ENCODE peak calls at places on chromosomes 3 and 15, in four cellular contexts. V, Y, A and F are unnamed samples.

GRCh38 chr3:89314454-89314853 is 207.0 kb downstream of the EPHA3 start:
- DNase-seq in V (peak; percentile 44), Y (peak; percentile 58), A (peak; percentile 22), F (no peak)

GRCh38 chr15:100572362-100572983 is 29.5 kb downstream of the LINS1 start:
- DNase-seq in V (peak; percentile 23), Y (peak; percentile 11), A (peak; percentile 42), F (no peak)

GRCh38 chr3:105253225-105253624 is 113.5 kb upstream of the ALCAM start:
- DNase-seq in V (no peak), Y (no peak), A (no peak), F (peak; percentile 40)

GRCh38 chr3:147400111-147400510 is 6.2 kb downstream of the ZIC4 start:
- DNase-seq in V (no peak), Y (no peak), A (no peak), F (no peak)

GRCh38 chr3:185989511-185989910 is 51.7 kb upstream of the TRA2B start:
- DNase-seq in V (no peak), Y (no peak), A (peak; percentile 27), F (no peak)

GRCh38 chr3:12371525-12372140 is 82.8 kb downstream of the PPARG start:
- DNase-seq in V (peak; percentile 86), Y (peak; percentile 68), A (no peak), F (no peak)

GRCh38 chr15:59555696-59556095 is 55.9 kb upstream of the GCNT3 start:
- DNase-seq in V (no peak), Y (no peak), A (no peak), F (no peak)

GRCh38 chr3:13009132-13009945 is 63.9 kb downstream of the IQSEC1 start:
- DNase-seq in V (no peak), Y (no peak), A (peak; percentile 39), F (no peak)

GRCh38 chr3:39142067-39142466 is 11.3 kb downstream of the CSRNP1 start:
- DNase-seq in V (no peak), Y (no peak), A (no peak), F (no peak)

GRCh38 chr3:36362973-36363372 is 17.3 kb upstream of the STAC start:
- DNase-seq in V (peak; percentile 0), Y (peak; percentile 65), A (peak; percentile 66), F (no peak)

GRCh38 chr3:10373686-10374261 is 52.9 kb upstream of the SEC13 start:
- DNase-seq in V (peak; percentile 69), Y (peak; percentile 63), A (peak; percentile 69), F (no peak)

GRCh38 chr3:134326126-134326525 is 48.1 kb downstream of the AMOTL2 start:
- DNase-seq in V (no peak), Y (no peak), A (no peak), F (no peak)

GRCh38 chr3:77535116-77535515 is 495.2 kb downstream of the ROBO2 start:
- DNase-seq in V (no peak), Y (no peak), A (no peak), F (no peak)

GRCh38 chr3:77539677-77540076 is 499.8 kb downstream of the ROBO2 start:
- DNase-seq in V (no peak), Y (no peak), A (no peak), F (no peak)

GRCh38 chr3:77541203-77541922 is 501.5 kb downstream of the ROBO2 start:
- DNase-seq in V (no peak), Y (no peak), A (no peak), F (no peak)

GRCh38 chr3:77539014-77539413 is 499.1 kb downstream of the ROBO2 start:
- DNase-seq in V (no peak), Y (no peak), A (no peak), F (no peak)

DNA sequence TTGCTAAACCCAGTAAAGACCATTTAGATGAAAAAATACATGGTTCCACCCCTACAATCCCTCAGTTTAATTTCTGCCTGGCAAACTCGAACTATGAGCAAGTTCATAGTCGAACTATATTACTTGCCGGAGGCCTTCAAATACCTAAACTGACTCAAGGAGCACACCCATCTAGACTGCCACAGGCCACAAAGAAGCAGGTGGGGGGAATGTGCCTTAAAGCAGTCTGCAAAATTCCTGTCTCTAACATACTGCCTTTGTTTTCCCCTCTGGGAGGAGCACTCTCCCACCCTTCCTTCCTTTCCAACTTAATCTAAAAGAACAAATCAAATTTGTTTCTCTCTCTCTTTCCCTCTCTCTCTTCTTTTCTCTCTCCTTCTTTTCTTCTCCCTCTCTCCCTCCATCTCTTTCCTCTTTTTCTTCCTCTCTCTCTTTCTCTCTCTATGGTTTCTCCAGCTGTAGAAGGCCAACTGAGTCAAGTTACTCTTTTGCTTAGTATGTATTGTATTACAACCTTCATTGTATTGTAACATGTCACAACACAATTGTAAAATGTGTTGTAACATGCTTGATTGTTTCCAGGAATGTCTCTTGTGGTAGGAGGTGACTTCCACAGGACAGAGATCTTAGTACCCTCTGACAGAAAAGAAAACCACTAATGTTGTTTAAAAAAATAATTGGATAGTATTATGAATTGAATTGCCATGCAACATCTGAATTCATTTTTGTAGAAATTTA is 496.3 kb downstream of the ROBO2 start:
- DNase-seq in V (no peak), Y (no peak), A (peak; percentile 39), F (no peak)
- H2AFZ ChIP-seq in V (no peak overlapping the region), Y (no peak overlapping the region), A (no peak overlapping the region), F (no peak overlapping the region)

GRCh38 chr15:35507932-35508638 is 37.9 kb downstream of the DPH6 start:
- DNase-seq in V (no peak), Y (no peak), A (no peak), F (peak; percentile 5)
- H4K8ac ChIP-seq in V (no peak overlapping the region), Y (no peak overlapping the region), A (no peak overlapping the region), F (no peak overlapping the region)

DNA sequence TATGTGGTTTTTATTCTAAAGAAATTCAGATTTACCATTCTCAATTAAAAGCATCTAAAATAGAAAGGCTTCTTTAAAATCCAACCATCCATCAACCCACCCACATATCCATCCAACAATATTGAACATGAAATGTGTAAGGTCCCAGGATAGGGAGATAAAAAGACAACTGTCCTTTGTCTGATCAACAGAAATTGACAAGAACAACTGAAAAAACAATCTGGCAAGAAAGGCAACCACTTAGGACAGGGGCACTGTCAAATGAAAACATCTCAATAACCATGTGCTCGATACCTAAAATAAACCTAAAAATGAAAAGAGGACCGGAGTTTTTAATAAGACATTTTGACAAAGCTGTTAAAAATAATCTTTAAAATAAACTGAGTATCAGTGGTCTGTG is 67.2 kb downstream of the NR1I2 start:
- DNase-seq in V (no peak), Y (no peak), A (no peak), F (no peak)
- H2AFZ ChIP-seq in V (no peak overlapping the region), Y (no peak overlapping the region), A (no peak overlapping the region), F (no peak overlapping the region)

GRCh38 chr3:24271228-24271627 is 223.4 kb downstream of the THRB start:
- DNase-seq in V (no peak), Y (no peak), A (peak; percentile 37), F (no peak)

GRCh38 chr3:24272408-24272807 is 222.2 kb downstream of the THRB start:
- DNase-seq in V (no peak), Y (no peak), A (no peak), F (no peak)

GRCh38 chr3:24272875-24273274 is 221.8 kb downstream of the THRB start:
- DNase-seq in V (no peak), Y (no peak), A (peak; percentile 35), F (no peak)

GRCh38 chr3:24270744-24271143 is 223.9 kb downstream of the THRB start:
- DNase-seq in V (no peak), Y (no peak), A (no peak), F (no peak)

GRCh38 chr3:24270204-24270671 is 224.4 kb downstream of the THRB start:
- DNase-seq in V (no peak), Y (no peak), A (peak; percentile 45), F (peak; percentile 58)
- H4K8ac ChIP-seq in V (no peak overlapping the region), Y (no peak overlapping the region), A (no peak overlapping the region), F (no peak overlapping the region)

GRCh38 chr3:151955356-151955755 is 81.9 kb downstream of the SUCNR1 start:
- DNase-seq in V (no peak), Y (no peak), A (no peak), F (no peak)
- H2AFZ ChIP-seq in V (no peak overlapping the region), Y (no peak overlapping the region), A (no peak overlapping the region), F (no peak overlapping the region)

GRCh38 chr15:75904241-75904631 is 558 bp downstream of the FBXO22 start:
- DNase-seq in V (peak; percentile 39), Y (peak; percentile 59), A (peak; percentile 63), F (peak; percentile 32)
- H4K8ac ChIP-seq in V (peak overlapping the region; percentile 81), Y (peak overlapping the region; percentile 54), A (peak overlapping the region; percentile 83), F (no peak overlapping the region)

GRCh38 chr3:127629462-127630403 is 748 bp downstream of the PODXL2 start:
- DNase-seq in V (no peak), Y (no peak), A (no peak), F (no peak)

GRCh38 chr3:127628788-127629456 is at the start of gene PODXL2:
- DNase-seq in V (peak; percentile 52), Y (peak; percentile 68), A (peak; percentile 74), F (peak; percentile 54)

GRCh38 chr3:127630811-127631714 is 2.1 kb downstream of the PODXL2 start:
- DNase-seq in V (no peak), Y (no peak), A (no peak), F (no peak)

GRCh38 chr3:127632035-127632434 is 3.0 kb downstream of the PODXL2 start:
- DNase-seq in V (no peak), Y (no peak), A (no peak), F (no peak)

GRCh38 chr3:127628426-127628787 is 578 bp upstream of the PODXL2 start:
- DNase-seq in V (no peak), Y (no peak), A (no peak), F (no peak)
- H2AFZ ChIP-seq in V (no peak overlapping the region), Y (no peak overlapping the region), A (no peak overlapping the region), F (peak overlapping the region; percentile 95)